ENCODE peak calls at places on chromosome 12, in nine cellular contexts. One of them, this sample, is unnamed. For H3K4me1, the result is how much of the 10 kb centered on the place peaks cover.

GRCh38 chr12:113476093-113476986 is 4.7 kb upstream of the LHX5 start:
- DNase-seq in aorta: no peak
- DNase-seq in endothelial cell of umbilical vein: no peak
- DNase-seq in heart left ventricle: no peak
- DNase-seq in uterus: no peak
- DNase-seq in CD8-positive, alpha-beta memory T cell: no peak
- DNase-seq in Peyer's patch: no peak
- DNase-seq in ovary: no peak
- DNase-seq in hepatocyte: no peak
- DNase-seq in this sample: no peak

GRCh38 chr12:98644433-98644711 is 216 bp downstream of the IKBIP start:
- DNase-seq in heart left ventricle: no peak
- DNase-seq in CD8-positive, alpha-beta memory T cell: no peak
- DNase-seq in Peyer's patch: peak
- DNase-seq in ovary: no peak
- DNase-seq in aorta: no peak
- DNase-seq in endothelial cell of umbilical vein: no peak
- DNase-seq in hepatocyte: peak
- DNase-seq in uterus: no peak
- DNase-seq in this sample: no peak

GRCh38 chr12:76346798-76347420 is 1.3 kb downstream of the BBS10 start:
- DNase-seq in Peyer's patch: no peak
- DNase-seq in hepatocyte: peak
- DNase-seq in ovary: no peak
- DNase-seq in heart left ventricle: peak
- DNase-seq in endothelial cell of umbilical vein: peak
- DNase-seq in CD8-positive, alpha-beta memory T cell: no peak
- DNase-seq in aorta: peak
- DNase-seq in uterus: no peak
- DNase-seq in this sample: no peak

GRCh38 chr12:92701441-92701840 is 1.3 kb upstream of the PLEKHG7 start:
- DNase-seq in CD8-positive, alpha-beta memory T cell: no peak
- DNase-seq in ovary: no peak
- DNase-seq in heart left ventricle: no peak
- DNase-seq in hepatocyte: no peak
- DNase-seq in endothelial cell of umbilical vein: no peak
- DNase-seq in Peyer's patch: no peak
- DNase-seq in aorta: no peak
- DNase-seq in uterus: no peak
- DNase-seq in this sample: no peak

GRCh38 chr12:104535383-104535782 is 78.6 kb downstream of the CHST11 start:
- DNase-seq in heart left ventricle: no peak
- DNase-seq in uterus: no peak
- DNase-seq in endothelial cell of umbilical vein: no peak
- DNase-seq in ovary: no peak
- DNase-seq in aorta: no peak
- DNase-seq in hepatocyte: no peak
- DNase-seq in CD8-positive, alpha-beta memory T cell: no peak
- DNase-seq in Peyer's patch: no peak
- DNase-seq in this sample: no peak

GRCh38 chr12:71954861-71955260 is 16.2 kb downstream of the TPH2 start:
- DNase-seq in aorta: no peak
- DNase-seq in CD8-positive, alpha-beta memory T cell: no peak
- DNase-seq in hepatocyte: no peak
- DNase-seq in heart left ventricle: no peak
- DNase-seq in uterus: no peak
- DNase-seq in Peyer's patch: no peak
- DNase-seq in endothelial cell of umbilical vein: no peak
- DNase-seq in ovary: no peak
- DNase-seq in this sample: no peak

GRCh38 chr12:6052940-6053329 is 71.5 kb downstream of the VWF start:
- DNase-seq in ovary: no peak
- DNase-seq in aorta: no peak
- DNase-seq in CD8-positive, alpha-beta memory T cell: no peak
- DNase-seq in endothelial cell of umbilical vein: peak
- DNase-seq in uterus: no peak
- DNase-seq in hepatocyte: no peak
- DNase-seq in heart left ventricle: no peak
- DNase-seq in Peyer's patch: no peak
- DNase-seq in this sample: no peak

GRCh38 chr12:23585782-23586163 is 363.7 kb downstream of the SOX5 start:
- DNase-seq in heart left ventricle: no peak
- DNase-seq in endothelial cell of umbilical vein: no peak
- DNase-seq in ovary: no peak
- DNase-seq in CD8-positive, alpha-beta memory T cell: no peak
- DNase-seq in aorta: no peak
- DNase-seq in uterus: no peak
- DNase-seq in Peyer's patch: no peak
- DNase-seq in hepatocyte: no peak
- DNase-seq in this sample: no peak

GRCh38 chr12:62912644-62913043 is 22.3 kb downstream of the PPM1H start:
- DNase-seq in endothelial cell of umbilical vein: no peak
- DNase-seq in uterus: no peak
- DNase-seq in heart left ventricle: no peak
- DNase-seq in hepatocyte: no peak
- DNase-seq in ovary: no peak
- DNase-seq in CD8-positive, alpha-beta memory T cell: no peak
- DNase-seq in Peyer's patch: no peak
- DNase-seq in aorta: no peak
- DNase-seq in this sample: no peak

DNA sequence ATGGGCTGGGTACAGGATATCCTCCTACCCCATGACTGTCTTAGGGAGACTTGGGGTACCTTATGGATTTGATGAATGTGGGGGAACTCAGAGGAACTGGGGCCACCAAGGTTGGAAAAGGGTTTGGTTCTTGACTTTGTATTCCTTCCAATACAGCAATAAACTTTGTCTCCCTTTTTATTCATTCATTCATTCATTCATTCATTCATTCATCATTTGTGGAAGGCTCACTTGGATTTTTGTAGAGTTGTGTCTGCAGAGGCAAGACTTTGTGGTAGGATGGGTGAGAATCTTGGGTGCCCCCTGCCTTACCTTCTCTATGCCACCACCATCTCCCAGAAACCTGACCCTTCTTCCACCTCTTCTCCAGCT is 21.1 kb downstream of the SOAT2 start:
- DNase-seq in CD8-positive, alpha-beta memory T cell: no peak
- DNase-seq in aorta: no peak
- DNase-seq in endothelial cell of umbilical vein: no peak
- DNase-seq in hepatocyte: no peak
- DNase-seq in uterus: no peak
- DNase-seq in ovary: no peak
- DNase-seq in heart left ventricle: no peak
- DNase-seq in Peyer's patch: no peak
- DNase-seq in this sample: no peak
- H3K27ac ChIP-seq in CD8-positive, alpha-beta memory T cell: no peak
- H3K27ac ChIP-seq in aorta: no peak
- H3K27ac ChIP-seq in endothelial cell of umbilical vein: no peak
- H3K27ac ChIP-seq in hepatocyte: no peak
- H3K27ac ChIP-seq in uterus: no peak
- H3K27ac ChIP-seq in ovary: no peak
- H3K27ac ChIP-seq in heart left ventricle: no peak
- H3K27ac ChIP-seq in Peyer's patch: no peak
- H3K27ac ChIP-seq in this sample: no peak

GRCh38 chr12:9700606-9700956 is 31.1 kb downstream of the CLEC2D start:
- DNase-seq in ovary: no peak
- DNase-seq in hepatocyte: no peak
- DNase-seq in aorta: no peak
- DNase-seq in Peyer's patch: no peak
- DNase-seq in endothelial cell of umbilical vein: no peak
- DNase-seq in uterus: no peak
- DNase-seq in CD8-positive, alpha-beta memory T cell: no peak
- DNase-seq in heart left ventricle: no peak
- DNase-seq in this sample: no peak
- H3K4me3 ChIP-seq in ovary: no peak
- H3K4me3 ChIP-seq in hepatocyte: no peak
- H3K4me3 ChIP-seq in aorta: no peak
- H3K4me3 ChIP-seq in Peyer's patch: no peak
- H3K4me3 ChIP-seq in endothelial cell of umbilical vein: no peak
- H3K4me3 ChIP-seq in uterus: no peak
- H3K4me3 ChIP-seq in CD8-positive, alpha-beta memory T cell: no peak
- H3K4me3 ChIP-seq in heart left ventricle: no peak
- H3K4me3 ChIP-seq in this sample: no peak

DNA sequence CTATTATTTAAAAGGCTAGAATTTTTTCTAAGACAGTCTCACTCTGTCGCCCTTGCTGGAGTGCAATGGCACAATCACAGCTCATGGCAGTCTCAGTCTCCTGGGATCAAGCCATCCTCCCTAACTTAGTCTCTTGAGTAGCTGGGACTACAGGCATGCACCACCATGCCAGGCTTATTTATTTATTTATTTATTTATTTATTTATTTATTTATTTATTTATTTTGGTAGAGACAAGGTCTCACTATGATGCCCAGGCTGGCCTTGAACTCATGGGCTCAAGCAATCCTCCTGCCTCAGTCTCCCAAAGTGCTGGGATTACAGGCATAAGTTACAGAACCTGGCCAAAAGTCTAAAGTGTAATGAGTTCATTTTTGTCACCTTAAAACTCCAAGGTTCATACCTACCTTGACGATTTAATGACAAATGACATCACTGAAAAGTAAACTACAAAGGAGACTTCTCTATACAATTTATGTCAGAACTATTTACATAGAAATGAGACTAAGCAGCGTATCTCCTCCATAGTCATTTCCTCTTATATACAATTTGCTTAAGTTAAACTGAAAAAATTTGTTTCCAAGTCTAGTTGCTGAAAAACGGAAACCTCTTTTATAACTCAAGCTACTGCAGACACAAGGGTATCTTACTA is 78.2 kb downstream of the EPS8 start:
- DNase-seq in CD8-positive, alpha-beta memory T cell: no peak
- DNase-seq in ovary: no peak
- DNase-seq in heart left ventricle: no peak
- DNase-seq in hepatocyte: no peak
- DNase-seq in aorta: no peak
- DNase-seq in uterus: no peak
- DNase-seq in endothelial cell of umbilical vein: no peak
- DNase-seq in Peyer's patch: no peak
- DNase-seq in this sample: no peak
- H3K4me1 ChIP-seq in CD8-positive, alpha-beta memory T cell: under half
- H3K4me1 ChIP-seq in ovary: under half
- H3K4me1 ChIP-seq in heart left ventricle: half or more
- H3K4me1 ChIP-seq in hepatocyte: under half
- H3K4me1 ChIP-seq in aorta: under half
- H3K4me1 ChIP-seq in uterus: under half
- H3K4me1 ChIP-seq in endothelial cell of umbilical vein: under half
- H3K4me1 ChIP-seq in Peyer's patch: under half
- H3K4me1 ChIP-seq in this sample: under half

GRCh38 chr12:15208140-15208539 is 13.1 kb downstream of the RERG start:
- DNase-seq in Peyer's patch: no peak
- DNase-seq in heart left ventricle: no peak
- DNase-seq in CD8-positive, alpha-beta memory T cell: no peak
- DNase-seq in hepatocyte: no peak
- DNase-seq in aorta: no peak
- DNase-seq in endothelial cell of umbilical vein: no peak
- DNase-seq in uterus: no peak
- DNase-seq in ovary: no peak
- DNase-seq in this sample: no peak

GRCh38 chr12:15206831-15207394 is 14.3 kb downstream of the RERG start:
- DNase-seq in aorta: no peak
- DNase-seq in Peyer's patch: no peak
- DNase-seq in endothelial cell of umbilical vein: no peak
- DNase-seq in ovary: no peak
- DNase-seq in CD8-positive, alpha-beta memory T cell: no peak
- DNase-seq in hepatocyte: no peak
- DNase-seq in heart left ventricle: no peak
- DNase-seq in uterus: no peak
- DNase-seq in this sample: no peak

GRCh38 chr12:15208871-15209656 is 12.2 kb downstream of the RERG start:
- DNase-seq in uterus: no peak
- DNase-seq in heart left ventricle: no peak
- DNase-seq in CD8-positive, alpha-beta memory T cell: no peak
- DNase-seq in endothelial cell of umbilical vein: no peak
- DNase-seq in aorta: peak
- DNase-seq in ovary: no peak
- DNase-seq in hepatocyte: no peak
- DNase-seq in Peyer's patch: no peak
- DNase-seq in this sample: no peak

GRCh38 chr12:15205341-15206010 is 15.7 kb downstream of the RERG start:
- DNase-seq in ovary: no peak
- DNase-seq in heart left ventricle: no peak
- DNase-seq in hepatocyte: no peak
- DNase-seq in Peyer's patch: no peak
- DNase-seq in aorta: no peak
- DNase-seq in CD8-positive, alpha-beta memory T cell: no peak
- DNase-seq in uterus: no peak
- DNase-seq in endothelial cell of umbilical vein: peak
- DNase-seq in this sample: no peak

GRCh38 chr12:15206338-15206737 is 14.9 kb downstream of the RERG start:
- DNase-seq in endothelial cell of umbilical vein: no peak
- DNase-seq in ovary: no peak
- DNase-seq in Peyer's patch: no peak
- DNase-seq in CD8-positive, alpha-beta memory T cell: no peak
- DNase-seq in heart left ventricle: no peak
- DNase-seq in hepatocyte: no peak
- DNase-seq in uterus: no peak
- DNase-seq in aorta: no peak
- DNase-seq in this sample: no peak
- H3K27ac ChIP-seq in endothelial cell of umbilical vein: no peak
- H3K27ac ChIP-seq in ovary: peak
- H3K27ac ChIP-seq in Peyer's patch: peak
- H3K27ac ChIP-seq in CD8-positive, alpha-beta memory T cell: no peak
- H3K27ac ChIP-seq in heart left ventricle: peak
- H3K27ac ChIP-seq in hepatocyte: no peak
- H3K27ac ChIP-seq in uterus: peak
- H3K27ac ChIP-seq in aorta: peak
- H3K27ac ChIP-seq in this sample: no peak

DNA sequence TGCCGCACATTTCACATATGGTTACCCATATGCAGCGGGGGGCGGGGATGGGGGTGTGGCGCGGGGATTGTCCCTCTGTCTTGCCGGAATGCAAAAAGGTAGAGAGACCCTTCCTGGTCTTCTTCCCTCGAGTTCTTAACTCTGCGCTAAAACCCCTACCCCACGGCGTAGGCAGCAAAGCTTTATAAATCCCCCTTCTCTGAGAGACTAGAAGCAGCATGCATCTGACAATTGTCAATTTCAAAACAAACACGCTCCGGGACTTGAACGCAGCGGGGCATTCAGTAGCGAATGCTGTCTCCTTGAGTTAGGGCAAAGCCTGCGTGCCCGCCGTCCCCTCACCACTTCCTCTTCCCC is 1.8 kb downstream of the PRMT8 start:
- DNase-seq in ovary: no peak
- DNase-seq in heart left ventricle: no peak
- DNase-seq in endothelial cell of umbilical vein: no peak
- DNase-seq in hepatocyte: no peak
- DNase-seq in uterus: no peak
- DNase-seq in CD8-positive, alpha-beta memory T cell: no peak
- DNase-seq in Peyer's patch: no peak
- DNase-seq in aorta: no peak
- DNase-seq in this sample: no peak
- H3K4me3 ChIP-seq in ovary: no peak
- H3K4me3 ChIP-seq in heart left ventricle: peak
- H3K4me3 ChIP-seq in endothelial cell of umbilical vein: no peak
- H3K4me3 ChIP-seq in hepatocyte: no peak
- H3K4me3 ChIP-seq in uterus: no peak
- H3K4me3 ChIP-seq in CD8-positive, alpha-beta memory T cell: no peak
- H3K4me3 ChIP-seq in Peyer's patch: no peak
- H3K4me3 ChIP-seq in aorta: no peak
- H3K4me3 ChIP-seq in this sample: no peak

GRCh38 chr12:44127966-44128365 is 292.1 kb downstream of the TMEM117 start:
- DNase-seq in uterus: no peak
- DNase-seq in heart left ventricle: no peak
- DNase-seq in Peyer's patch: no peak
- DNase-seq in endothelial cell of umbilical vein: no peak
- DNase-seq in hepatocyte: no peak
- DNase-seq in aorta: no peak
- DNase-seq in CD8-positive, alpha-beta memory T cell: no peak
- DNase-seq in ovary: no peak
- DNase-seq in this sample: no peak
- H3K4me1 ChIP-seq in uterus: under half
- H3K4me1 ChIP-seq in heart left ventricle: under half
- H3K4me1 ChIP-seq in Peyer's patch: under half
- H3K4me1 ChIP-seq in endothelial cell of umbilical vein: under half
- H3K4me1 ChIP-seq in hepatocyte: under half
- H3K4me1 ChIP-seq in aorta: under half
- H3K4me1 ChIP-seq in CD8-positive, alpha-beta memory T cell: under half
- H3K4me1 ChIP-seq in ovary: under half
- H3K4me1 ChIP-seq in this sample: under half